ENCODE peak calls at places on chromosome 1, in five cellular contexts. S is PC-3, C is transverse colon, D is cardiac muscle cell, X is right atrium auricular region. I is an unnamed sample.
A peak's percentile ranks its signal among the peaks of the same experiment; 100 is the strongest.

GRCh38 chr1:180515857-180516388 is 13.5 kb upstream of the ACBD6 start:
- DNase-seq in S (peak; percentile 72), C (peak; percentile 62), D (peak; percentile 88), X (peak; percentile 80), I (peak; percentile 42)

GRCh38 chr1:48333316-48333715 is 110.8 kb downstream of the SLC5A9 start:
- DNase-seq in S (no peak), C (no peak), D (no peak), X (no peak), I (no peak)

GRCh38 chr1:219990782-219991510 is 55.4 kb downstream of the EPRS1 start:
- DNase-seq in S (peak; percentile 80), C (no peak), D (peak; percentile 53), X (no peak), I (no peak)

GRCh38 chr1:216222302-216222701 is 200.9 kb downstream of the USH2A start:
- DNase-seq in S (no peak), C (no peak), D (no peak), X (no peak), I (no peak)

GRCh38 chr1:199302554-199302953 is 663.7 kb downstream of the PTPRC start:
- DNase-seq in S (peak; percentile 74), C (no peak), D (no peak), X (no peak), I (no peak)

GRCh38 chr1:232037774-232038388 is 411.3 kb downstream of the DISC1 start:
- DNase-seq in S (no peak), C (no peak), D (no peak), X (no peak), I (no peak)

GRCh38 chr1:152543808-152544207 is 22.8 kb downstream of the LCE3E start:
- DNase-seq in S (peak; percentile 14), C (no peak), D (no peak), X (no peak), I (no peak)

GRCh38 chr1:224406216-224406615 is 28.4 kb downstream of the WDR26 start:
- DNase-seq in S (peak; percentile 34), C (no peak), D (no peak), X (no peak), I (no peak)

GRCh38 chr1:29256979-29257804 is 20.9 kb downstream of the PTPRU start:
- DNase-seq in S (no peak), C (no peak), D (peak; percentile 27), X (no peak), I (no peak)

GRCh38 chr1:215878128-215878527 is 311.0 kb downstream of the KCTD3 start:
- DNase-seq in S (no peak), C (no peak), D (no peak), X (no peak), I (no peak)

GRCh38 chr1:21517660-21518480 is 8.6 kb downstream of the ALPL start:
- DNase-seq in S (no peak), C (no peak), D (no peak), X (no peak), I (no peak)

GRCh38 chr1:39081266-39082139 is 55.4 kb downstream of the NDUFS5 start:
- DNase-seq in S (peak; percentile 30), C (peak; percentile 27), D (peak; percentile 67), X (no peak), I (no peak)

GRCh38 chr1:114216431-114217173 is 62.9 kb upstream of the SYT6 start:
- DNase-seq in S (no peak), C (no peak), D (no peak), X (no peak), I (no peak)

GRCh38 chr1:26134466-26134865 is 22.8 kb downstream of the PDIK1L start:
- DNase-seq in S (no peak), C (no peak), D (no peak), X (no peak), I (no peak)

GRCh38 chr1:116586741-116587143 is 15.9 kb upstream of the CD58 start:
- DNase-seq in S (peak; percentile 21), C (no peak), D (no peak), X (no peak), I (no peak)

GRCh38 chr1:155816351-155816750 is 40.7 kb downstream of the GON4L start:
- DNase-seq in S (no peak), C (no peak), D (no peak), X (no peak), I (no peak)

GRCh38 chr1:100868364-100868995 is 26.2 kb downstream of the EXTL2 start:
- DNase-seq in S (peak; percentile 70), C (no peak), D (peak; percentile 52), X (no peak), I (no peak)

GRCh38 chr1:226158457-226158856 is 28.1 kb downstream of the ACBD3 start:
- DNase-seq in S (no peak), C (no peak), D (no peak), X (no peak), I (no peak)

GRCh38 chr1:4169991-4170390 is 269.9 kb upstream of the C1orf174 start:
- DNase-seq in S (no peak), C (no peak), D (no peak), X (no peak), I (no peak)

GRCh38 chr1:198162091-198162767 is 5.4 kb downstream of the NEK7 start:
- DNase-seq in S (no peak), C (peak; percentile 42), D (no peak), X (no peak), I (peak; percentile 47)

GRCh38 chr1:61353797-61354406 is 271.5 kb downstream of the NFIA start:
- DNase-seq in S (peak; percentile 33), C (no peak), D (no peak), X (no peak), I (no peak)
- H3K4me3 ChIP-seq in S (no peak overlapping the region), C (no peak overlapping the region), D (no peak overlapping the region), X (no peak overlapping the region), I (no peak overlapping the region)

GRCh38 chr1:176626572-176627061 is 163.6 kb downstream of the PAPPA2 start:
- DNase-seq in S (no peak), C (no peak), D (no peak), X (no peak), I (no peak)

GRCh38 chr1:176625365-176625764 is 162.4 kb downstream of the PAPPA2 start:
- DNase-seq in S (no peak), C (no peak), D (no peak), X (no peak), I (no peak)

DNA sequence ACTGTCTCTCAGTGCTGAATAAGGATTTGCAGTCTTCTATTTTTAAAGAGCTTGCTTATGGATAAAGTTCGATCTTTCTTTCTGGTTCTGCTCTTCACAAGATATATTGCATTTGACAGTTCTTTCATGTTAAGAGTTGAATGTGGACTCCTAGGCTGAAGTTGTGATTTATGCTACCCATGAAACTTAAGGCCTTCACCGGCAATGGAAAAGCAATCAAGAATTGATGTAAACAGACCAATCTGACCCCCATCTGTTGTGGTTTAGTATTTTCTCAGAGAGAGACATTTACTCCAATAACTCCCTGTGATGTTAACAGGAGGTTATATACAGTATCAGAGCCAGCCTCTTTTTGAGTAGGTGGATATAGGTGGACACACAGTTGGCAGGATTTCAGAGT is 165.8 kb downstream of the PAPPA2 start:
- DNase-seq in S (no peak), C (no peak), D (no peak), X (no peak), I (no peak)
- H3K4me1 ChIP-seq in S (no peaks in the 10 kb centered on the region), C (no peaks in the 10 kb centered on the region), D (no peaks in the 10 kb centered on the region), X (no peaks in the 10 kb centered on the region), I (no peaks in the 10 kb centered on the region)

GRCh38 chr1:239677362-239677761 is 291.0 kb downstream of the CHRM3 start:
- DNase-seq in S (peak; percentile 25), C (no peak), D (no peak), X (no peak), I (no peak)
- TF ChIP-seq CTCF in S (no peak), C (no peak), D (no peak), X (no peak), I (no peak)

GRCh38 chr1:107449326-107449725 is 308.5 kb downstream of the NTNG1 start:
- DNase-seq in S (no peak), C (no peak), D (no peak), X (no peak), I (no peak)

GRCh38 chr1:107450899-107451664 is 310.2 kb downstream of the NTNG1 start:
- DNase-seq in S (no peak), C (no peak), D (no peak), X (no peak), I (no peak)

GRCh38 chr1:107454786-107455185 is 313.9 kb downstream of the NTNG1 start:
- DNase-seq in S (no peak), C (no peak), D (no peak), X (no peak), I (no peak)

GRCh38 chr1:107451735-107452134 is 310.9 kb downstream of the NTNG1 start:
- DNase-seq in S (no peak), C (no peak), D (no peak), X (no peak), I (no peak)
- H3K4me3 ChIP-seq in S (no peak overlapping the region), C (no peak overlapping the region), D (no peak overlapping the region), X (no peak overlapping the region), I (no peak overlapping the region)

DNA sequence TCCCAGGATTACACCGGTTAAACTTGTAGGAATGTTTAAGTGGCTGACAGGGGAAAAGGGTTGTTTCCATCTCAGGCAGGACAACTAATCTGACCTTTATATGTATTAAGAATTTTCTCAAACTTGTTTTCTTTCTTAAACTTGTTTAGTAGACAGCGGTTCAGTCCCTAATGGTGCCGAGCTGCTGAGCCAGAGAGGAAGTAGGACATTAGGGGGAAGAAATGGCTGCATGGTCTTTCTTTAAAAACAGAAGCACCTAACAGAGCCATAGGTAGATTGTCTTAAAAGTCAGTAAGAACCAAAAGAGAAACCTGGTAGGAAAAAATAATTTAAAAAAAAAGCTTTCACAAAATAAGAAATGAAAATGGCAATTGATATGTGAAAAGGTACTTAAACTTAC is 3.3 kb downstream of the GBP4 start:
- DNase-seq in S (no peak), C (no peak), D (no peak), X (no peak), I (no peak)
- H3K4me1 ChIP-seq in S (no peaks in the 10 kb centered on the region), C (no peaks in the 10 kb centered on the region), D (peaks cover 22% of the 10 kb centered on the region), X (no peaks in the 10 kb centered on the region), I (no peaks in the 10 kb centered on the region)

GRCh38 chr1:154808261-154808908 is 61.7 kb downstream of the KCNN3 start:
- DNase-seq in S (no peak), C (no peak), D (no peak), X (no peak), I (peak; percentile 12)
- TF ChIP-seq CTCF in S (no peak), C (no peak), D (no peak), X (no peak), I (no peak)

GRCh38 chr1:34165422-34165921 is 442 bp upstream of the CSMD2 start:
- DNase-seq in S (no peak), C (no peak), D (no peak), X (no peak), I (no peak)
- H3K4me3 ChIP-seq in S (peak overlapping the region; percentile 38), C (no peak overlapping the region), D (peak overlapping the region; percentile 39), X (peak overlapping the region; percentile 47), I (no peak overlapping the region)

DNA sequence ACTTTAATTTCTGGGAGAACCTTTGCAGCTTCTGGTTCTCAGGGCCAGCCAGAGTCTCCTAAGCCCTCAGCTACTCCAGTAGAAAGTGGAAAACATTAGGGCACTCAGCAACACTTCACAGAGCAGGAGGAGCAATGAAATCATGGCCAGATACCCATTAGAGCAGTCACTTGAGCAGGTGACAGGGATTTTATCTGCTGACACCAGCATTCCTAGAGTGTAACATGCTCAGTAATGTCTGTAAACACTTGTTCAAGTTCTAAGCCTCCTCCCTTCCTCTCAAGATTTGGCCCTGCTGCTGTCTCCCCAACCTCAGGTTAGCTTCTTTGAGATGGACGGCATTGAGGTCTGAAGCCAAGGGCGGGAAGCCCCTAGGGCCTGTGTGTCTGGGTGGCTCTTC is 218.0 kb downstream of the GRIK3 start:
- DNase-seq in S (no peak), C (no peak), D (no peak), X (no peak), I (no peak)
- H3K4me1 ChIP-seq in S (no peaks in the 10 kb centered on the region), C (no peaks in the 10 kb centered on the region), D (no peaks in the 10 kb centered on the region), X (no peaks in the 10 kb centered on the region), I (no peaks in the 10 kb centered on the region)